ENCODE peak calls at places on chromosomes 6 and 20, in six cellular contexts. One of them, this sample, is unnamed.
A peak's percentile ranks its signal among the peaks of the same experiment; 100 is the strongest.

GRCh38 chr6:109295766-109296156 is 86.5 kb downstream of the CD164 start:
- DNase-seq in MM.1S: no peak
- DNase-seq in WTC11: no peak
- DNase-seq in CD8-positive, alpha-beta T cell: no peak
- DNase-seq in stomach: no peak
- DNase-seq in AG09319: no peak
- DNase-seq in this sample: no peak

GRCh38 chr6:4350571-4351505 is 215.5 kb upstream of the ECI2 start:
- DNase-seq in CD8-positive, alpha-beta T cell: no peak
- DNase-seq in AG09319: no peak
- DNase-seq in MM.1S: no peak
- DNase-seq in stomach: no peak
- DNase-seq in WTC11: no peak
- DNase-seq in this sample: no peak

GRCh38 chr6:1436334-1437306 is 47.2 kb downstream of the FOXF2 start:
- DNase-seq in MM.1S: peak; percentile 57
- DNase-seq in AG09319: peak; percentile 49
- DNase-seq in WTC11: peak; percentile 52
- DNase-seq in stomach: peak; percentile 33
- DNase-seq in CD8-positive, alpha-beta T cell: peak; percentile 6
- DNase-seq in this sample: peak; percentile 86

GRCh38 chr6:169671563-169671962 is 30.3 kb downstream of the WDR27 start:
- DNase-seq in MM.1S: no peak
- DNase-seq in CD8-positive, alpha-beta T cell: no peak
- DNase-seq in AG09319: no peak
- DNase-seq in WTC11: no peak
- DNase-seq in stomach: no peak
- DNase-seq in this sample: no peak

GRCh38 chr20:3723284-3723683 is 9.2 kb upstream of the HSPA12B start:
- DNase-seq in AG09319: no peak
- DNase-seq in MM.1S: no peak
- DNase-seq in CD8-positive, alpha-beta T cell: no peak
- DNase-seq in WTC11: no peak
- DNase-seq in stomach: no peak
- DNase-seq in this sample: no peak

GRCh38 chr6:31836036-31836675 is 8.6 kb downstream of the HSPA1B start:
- DNase-seq in AG09319: no peak
- DNase-seq in WTC11: no peak
- DNase-seq in CD8-positive, alpha-beta T cell: no peak
- DNase-seq in stomach: no peak
- DNase-seq in MM.1S: no peak
- DNase-seq in this sample: no peak

GRCh38 chr6:144675231-144675861 is 390.2 kb downstream of the UTRN start:
- DNase-seq in WTC11: no peak
- DNase-seq in CD8-positive, alpha-beta T cell: no peak
- DNase-seq in AG09319: no peak
- DNase-seq in stomach: no peak
- DNase-seq in MM.1S: peak; percentile 75
- DNase-seq in this sample: no peak

GRCh38 chr6:90187437-90188049 is 109.1 kb downstream of the BACH2 start:
- DNase-seq in CD8-positive, alpha-beta T cell: no peak
- DNase-seq in stomach: no peak
- DNase-seq in WTC11: no peak
- DNase-seq in AG09319: no peak
- DNase-seq in MM.1S: no peak
- DNase-seq in this sample: no peak

GRCh38 chr6:127550403-127550802 is 26.6 kb upstream of the C6orf58 start:
- DNase-seq in MM.1S: no peak
- DNase-seq in CD8-positive, alpha-beta T cell: no peak
- DNase-seq in AG09319: peak; percentile 20
- DNase-seq in stomach: no peak
- DNase-seq in WTC11: no peak
- DNase-seq in this sample: no peak

GRCh38 chr6:111032493-111033140 is 50.8 kb downstream of the RPF2 start:
- DNase-seq in stomach: no peak
- DNase-seq in WTC11: no peak
- DNase-seq in AG09319: no peak
- DNase-seq in CD8-positive, alpha-beta T cell: no peak
- DNase-seq in MM.1S: no peak
- DNase-seq in this sample: no peak

GRCh38 chr6:50816115-50816675 is 2.5 kb upstream of the TFAP2B start:
- DNase-seq in CD8-positive, alpha-beta T cell: peak; percentile 19
- DNase-seq in WTC11: peak; percentile 78
- DNase-seq in stomach: peak; percentile 76
- DNase-seq in MM.1S: peak; percentile 78
- DNase-seq in AG09319: peak; percentile 16
- DNase-seq in this sample: peak; percentile 67

GRCh38 chr6:53244958-53245357 is 96.3 kb upstream of the GCM1 start:
- DNase-seq in MM.1S: peak; percentile 58
- DNase-seq in CD8-positive, alpha-beta T cell: no peak
- DNase-seq in stomach: no peak
- DNase-seq in WTC11: no peak
- DNase-seq in AG09319: no peak
- DNase-seq in this sample: peak; percentile 41

GRCh38 chr6:83711958-83712357 is 3.1 kb upstream of the SNAP91 start:
- DNase-seq in stomach: no peak
- DNase-seq in CD8-positive, alpha-beta T cell: no peak
- DNase-seq in MM.1S: no peak
- DNase-seq in WTC11: no peak
- DNase-seq in AG09319: no peak
- DNase-seq in this sample: no peak

GRCh38 chr6:42100029-42100901 is 42.2 kb downstream of the C6orf132 start:
- DNase-seq in MM.1S: no peak
- DNase-seq in stomach: no peak
- DNase-seq in AG09319: no peak
- DNase-seq in CD8-positive, alpha-beta T cell: no peak
- DNase-seq in WTC11: no peak
- DNase-seq in this sample: no peak

GRCh38 chr6:37104935-37105781 is 64.8 kb upstream of the PIM1 start:
- DNase-seq in AG09319: no peak
- DNase-seq in stomach: no peak
- DNase-seq in CD8-positive, alpha-beta T cell: no peak
- DNase-seq in MM.1S: peak; percentile 85
- DNase-seq in WTC11: no peak
- DNase-seq in this sample: no peak

GRCh38 chr6:109428889-109429477 is 11.4 kb downstream of the PPIL6 start:
- DNase-seq in CD8-positive, alpha-beta T cell: no peak
- DNase-seq in WTC11: no peak
- DNase-seq in AG09319: peak; percentile 25
- DNase-seq in stomach: no peak
- DNase-seq in MM.1S: no peak
- DNase-seq in this sample: no peak

GRCh38 chr6:2899596-2899995 is 3.5 kb downstream of the SERPINB9 start:
- DNase-seq in MM.1S: no peak
- DNase-seq in AG09319: no peak
- DNase-seq in CD8-positive, alpha-beta T cell: no peak
- DNase-seq in stomach: no peak
- DNase-seq in WTC11: no peak
- DNase-seq in this sample: peak; percentile 55

GRCh38 chr6:144063246-144063743 is 32.1 kb downstream of the SF3B5 start:
- DNase-seq in stomach: no peak
- DNase-seq in CD8-positive, alpha-beta T cell: no peak
- DNase-seq in MM.1S: no peak
- DNase-seq in AG09319: no peak
- DNase-seq in WTC11: no peak
- DNase-seq in this sample: no peak

GRCh38 chr6:7818480-7819165 is 92.0 kb downstream of the TXNDC5 start:
- DNase-seq in WTC11: no peak
- DNase-seq in CD8-positive, alpha-beta T cell: no peak
- DNase-seq in stomach: no peak
- DNase-seq in MM.1S: no peak
- DNase-seq in AG09319: no peak
- DNase-seq in this sample: no peak

GRCh38 chr6:34671801-34672656 is 24.5 kb downstream of the ILRUN start:
- DNase-seq in AG09319: no peak
- DNase-seq in MM.1S: peak; percentile 45
- DNase-seq in CD8-positive, alpha-beta T cell: peak; percentile 65
- DNase-seq in WTC11: no peak
- DNase-seq in stomach: no peak
- DNase-seq in this sample: peak; percentile 78

GRCh38 chr20:62119591-62120364 is 2.5 kb upstream of the LSM14B start:
- DNase-seq in AG09319: no peak
- DNase-seq in MM.1S: no peak
- DNase-seq in CD8-positive, alpha-beta T cell: no peak
- DNase-seq in WTC11: no peak
- DNase-seq in stomach: no peak
- DNase-seq in this sample: no peak

GRCh38 chr20:48889155-48889790 is 32.2 kb upstream of the ARFGEF2 start:
- DNase-seq in MM.1S: no peak
- DNase-seq in CD8-positive, alpha-beta T cell: no peak
- DNase-seq in WTC11: no peak
- DNase-seq in stomach: no peak
- DNase-seq in AG09319: no peak
- DNase-seq in this sample: peak; percentile 50

GRCh38 chr20:25081065-25081729 is 744 bp downstream of the VSX1 start:
- DNase-seq in MM.1S: no peak
- DNase-seq in CD8-positive, alpha-beta T cell: no peak
- DNase-seq in stomach: peak; percentile 28
- DNase-seq in AG09319: no peak
- DNase-seq in WTC11: peak; percentile 87
- DNase-seq in this sample: peak; percentile 56

GRCh38 chr6:37618916-37619605 is 78.6 kb downstream of the MDGA1 start:
- DNase-seq in WTC11: no peak
- DNase-seq in MM.1S: no peak
- DNase-seq in CD8-positive, alpha-beta T cell: no peak
- DNase-seq in stomach: no peak
- DNase-seq in AG09319: no peak
- DNase-seq in this sample: no peak

GRCh38 chr6:43142101-43142500 is 29.0 kb upstream of the SRF start:
- DNase-seq in MM.1S: no peak
- DNase-seq in stomach: no peak
- DNase-seq in AG09319: no peak
- DNase-seq in CD8-positive, alpha-beta T cell: peak; percentile 49
- DNase-seq in WTC11: no peak
- DNase-seq in this sample: no peak

GRCh38 chr6:136226027-136226673 is 24.0 kb downstream of the MTFR2 start:
- DNase-seq in MM.1S: peak; percentile 39
- DNase-seq in stomach: peak; percentile 69
- DNase-seq in CD8-positive, alpha-beta T cell: peak; percentile 36
- DNase-seq in WTC11: peak; percentile 36
- DNase-seq in AG09319: peak; percentile 16
- DNase-seq in this sample: peak; percentile 52

GRCh38 chr20:13017883-13018535 is 9.2 kb downstream of the SPTLC3 start:
- DNase-seq in CD8-positive, alpha-beta T cell: no peak
- DNase-seq in AG09319: no peak
- DNase-seq in stomach: no peak
- DNase-seq in WTC11: no peak
- DNase-seq in MM.1S: no peak
- DNase-seq in this sample: no peak

GRCh38 chr20:59145926-59146800 is 17.5 kb upstream of the ZNF831 start:
- DNase-seq in stomach: no peak
- DNase-seq in WTC11: no peak
- DNase-seq in AG09319: no peak
- DNase-seq in MM.1S: no peak
- DNase-seq in CD8-positive, alpha-beta T cell: peak; percentile 48
- DNase-seq in this sample: peak; percentile 64

GRCh38 chr6:13272131-13273046 is 55.9 kb downstream of the TBC1D7 start:
- DNase-seq in MM.1S: peak; percentile 30
- DNase-seq in WTC11: no peak
- DNase-seq in stomach: peak; percentile 40
- DNase-seq in CD8-positive, alpha-beta T cell: no peak
- DNase-seq in AG09319: no peak
- DNase-seq in this sample: peak; percentile 69

GRCh38 chr6:3726421-3726820 is 25.1 kb downstream of the PXDC1 start:
- DNase-seq in AG09319: no peak
- DNase-seq in CD8-positive, alpha-beta T cell: no peak
- DNase-seq in stomach: no peak
- DNase-seq in WTC11: no peak
- DNase-seq in MM.1S: no peak
- DNase-seq in this sample: peak; percentile 52

GRCh38 chr6:131924881-131925474 is 26.2 kb downstream of the CCN2 start:
- DNase-seq in stomach: no peak
- DNase-seq in MM.1S: peak; percentile 71
- DNase-seq in WTC11: no peak
- DNase-seq in AG09319: no peak
- DNase-seq in CD8-positive, alpha-beta T cell: no peak
- DNase-seq in this sample: peak; percentile 42
- TF ChIP-seq CTCF in stomach: peak; percentile 17
- TF ChIP-seq CTCF in MM.1S: peak; percentile 64
- TF ChIP-seq CTCF in WTC11: no peak
- TF ChIP-seq CTCF in AG09319: peak; percentile 56
- TF ChIP-seq CTCF in CD8-positive, alpha-beta T cell: no peak
- TF ChIP-seq CTCF in this sample: peak; percentile 20

DNA sequence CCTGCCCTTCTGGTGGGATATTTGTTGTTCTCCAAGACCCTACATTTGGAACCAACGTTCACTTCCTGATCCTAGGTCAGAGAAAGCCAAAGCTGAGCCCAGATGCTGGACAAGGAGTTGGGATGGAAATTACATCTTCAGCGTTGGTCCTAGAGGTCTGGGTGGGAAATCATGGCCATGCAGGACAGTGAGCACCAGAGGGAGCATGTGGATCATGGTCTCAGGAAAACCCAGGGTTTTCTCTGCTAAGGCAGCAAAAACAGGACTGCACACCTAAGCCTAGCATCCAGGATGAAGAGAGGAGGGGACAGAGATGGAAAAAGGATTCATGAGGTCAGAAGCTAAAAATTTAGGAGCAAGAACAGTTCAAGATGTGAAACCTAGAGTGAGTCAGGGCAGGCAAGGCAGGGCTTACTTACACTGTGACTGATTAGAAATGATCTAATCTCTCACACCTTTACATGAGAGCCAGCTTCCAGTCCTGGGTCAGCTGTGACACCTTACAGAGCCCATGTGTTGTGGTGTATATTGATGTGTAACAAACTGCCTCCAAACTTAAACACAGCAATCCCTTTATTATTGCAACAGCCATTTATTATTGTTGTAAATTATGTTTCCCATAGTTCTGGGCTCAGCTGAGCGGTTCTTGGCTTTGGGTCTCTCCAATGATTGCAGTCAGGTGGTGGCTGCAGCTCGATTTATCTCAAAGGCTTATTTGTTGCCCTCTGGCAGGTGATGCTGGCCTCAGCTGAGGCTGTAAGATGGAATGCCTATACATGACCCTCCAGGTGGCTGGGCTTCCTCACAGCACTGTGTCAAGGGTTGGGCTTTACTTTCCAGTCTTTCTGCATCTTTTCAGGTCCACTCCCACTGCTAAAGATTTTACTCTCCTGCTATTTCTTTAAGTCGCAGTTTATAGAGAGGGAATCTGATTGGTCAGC is 6.5 kb downstream of the C20orf202 start:
- DNase-seq in CD8-positive, alpha-beta T cell: no peak
- DNase-seq in MM.1S: no peak
- DNase-seq in WTC11: no peak
- DNase-seq in AG09319: no peak
- DNase-seq in stomach: no peak
- DNase-seq in this sample: no peak
- TF ChIP-seq CTCF in CD8-positive, alpha-beta T cell: no peak
- TF ChIP-seq CTCF in MM.1S: peak; percentile 45
- TF ChIP-seq CTCF in WTC11: no peak
- TF ChIP-seq CTCF in AG09319: peak; percentile 23
- TF ChIP-seq CTCF in stomach: no peak
- TF ChIP-seq CTCF in this sample: no peak

GRCh38 chr6:151647871-151648639 is 154.2 kb downstream of the CCDC170 start:
- DNase-seq in WTC11: peak; percentile 89
- DNase-seq in CD8-positive, alpha-beta T cell: no peak
- DNase-seq in MM.1S: no peak
- DNase-seq in stomach: no peak
- DNase-seq in AG09319: no peak
- DNase-seq in this sample: no peak
- TF ChIP-seq CTCF in WTC11: peak; percentile 50
- TF ChIP-seq CTCF in CD8-positive, alpha-beta T cell: no peak
- TF ChIP-seq CTCF in MM.1S: no peak
- TF ChIP-seq CTCF in stomach: no peak
- TF ChIP-seq CTCF in AG09319: peak; percentile 10
- TF ChIP-seq CTCF in this sample: no peak

GRCh38 chr6:96837138-96837971 is at the start of gene GPR63:
- DNase-seq in CD8-positive, alpha-beta T cell: peak; percentile 41
- DNase-seq in MM.1S: peak; percentile 92
- DNase-seq in stomach: peak; percentile 68
- DNase-seq in WTC11: peak; percentile 87
- DNase-seq in AG09319: peak; percentile 18
- DNase-seq in this sample: peak; percentile 93
- TF ChIP-seq CTCF in CD8-positive, alpha-beta T cell: no peak
- TF ChIP-seq CTCF in MM.1S: no peak
- TF ChIP-seq CTCF in stomach: no peak
- TF ChIP-seq CTCF in WTC11: no peak
- TF ChIP-seq CTCF in AG09319: no peak
- TF ChIP-seq CTCF in this sample: no peak

This sample was measured in GM13976.